ENCODE peak calls at places on chromosome 6, in ten cellular contexts. Y is cardiac fibroblast; J is upper lobe of right lung; M is neural crest cell; I is natural killer cell; A is CD8-positive, alpha-beta T cell; X is fibroblast of pulmonary artery; K is GM12865; W is cardiac muscle cell; S is PC-3. G is an unnamed sample.

GRCh38 chr6:35319346-35320030 is 21.9 kb downstream of the DEF6 start:
- DNase-seq in Y (no peak), J (no peak), M (no peak), I (no peak), A (no peak), X (no peak), K (no peak), W (no peak), S (no peak), G (no peak)

GRCh38 chr6:113873043-113873667 is 16.0 kb downstream of the MARCKS start:
- DNase-seq in Y (no peak), J (peak; percentile 66), M (no peak), I (no peak), A (no peak), X (no peak), K (peak; percentile 85), W (no peak), S (no peak), G (no peak)

GRCh38 chr6:25476126-25476525 is 175.9 kb upstream of the SCGN start:
- DNase-seq in Y (peak; percentile 79), J (no peak), M (no peak), I (no peak), A (no peak), X (peak; percentile 62), K (no peak), W (no peak), S (peak; percentile 82), G (no peak)

GRCh38 chr6:35473075-35473848 is 5.1 kb downstream of the RPL10A start:
- DNase-seq in Y (no peak), J (no peak), M (no peak), I (no peak), A (no peak), X (no peak), K (peak; percentile 49), W (no peak), S (no peak), G (no peak)

GRCh38 chr6:31844507-31844906 is 17.0 kb downstream of the HSPA1B start:
- DNase-seq in Y (no peak), J (no peak), M (no peak), I (no peak), A (no peak), X (no peak), K (no peak), W (no peak), S (no peak), G (no peak)

GRCh38 chr6:8005136-8005535 is 59.1 kb downstream of the BLOC1S5 start:
- DNase-seq in Y (no peak), J (no peak), M (no peak), I (no peak), A (no peak), X (no peak), K (no peak), W (no peak), S (no peak), G (no peak)

GRCh38 chr6:130681028-130681427 is 146.2 kb upstream of the SMLR1 start:
- DNase-seq in Y (peak; percentile 72), J (no peak), M (no peak), I (no peak), A (no peak), X (peak; percentile 81), K (no peak), W (no peak), S (no peak), G (no peak)

GRCh38 chr6:137798846-137799245 is 68.2 kb upstream of the TNFAIP3 start:
- DNase-seq in Y (no peak), J (no peak), M (no peak), I (no peak), A (no peak), X (no peak), K (no peak), W (no peak), S (no peak), G (no peak)

GRCh38 chr6:144897441-144897921 is 612.3 kb downstream of the UTRN start:
- DNase-seq in Y (peak; percentile 93), J (no peak), M (no peak), I (no peak), A (no peak), X (peak; percentile 65), K (no peak), W (no peak), S (peak; percentile 94), G (no peak)

GRCh38 chr6:36873115-36873514 is 1.5 kb downstream of the PPIL1 start:
- DNase-seq in Y (no peak), J (no peak), M (no peak), I (no peak), A (no peak), X (no peak), K (no peak), W (no peak), S (no peak), G (no peak)

GRCh38 chr6:36874443-36875249 is at the start of gene PPIL1:
- DNase-seq in Y (peak; percentile 96), J (peak; percentile 91), M (peak; percentile 75), I (peak; percentile 84), A (peak; percentile 77), X (peak; percentile 93), K (peak; percentile 93), W (peak; percentile 92), S (peak; percentile 93), G (peak; percentile 91)

GRCh38 chr6:36874016-36874442 is 574 bp downstream of the PPIL1 start:
- DNase-seq in Y (peak; percentile 43), J (peak; percentile 65), M (no peak), I (no peak), A (no peak), X (peak; percentile 39), K (no peak), W (no peak), S (peak; percentile 33), G (no peak)

GRCh38 chr6:36875250-36875633 is 639 bp upstream of the PPIL1 start:
- DNase-seq in Y (no peak), J (no peak), M (no peak), I (no peak), A (no peak), X (no peak), K (no peak), W (no peak), S (no peak), G (no peak)

GRCh38 chr6:36873612-36874011 is 991 bp downstream of the PPIL1 start:
- DNase-seq in Y (no peak), J (no peak), M (no peak), I (no peak), A (no peak), X (no peak), K (peak; percentile 25), W (no peak), S (peak; percentile 35), G (peak; percentile 47)
- TF ChIP-seq CTCF in Y (no peak), J (no peak), M (no peak), I (no peak), A (no peak), X (peak; percentile 5), K (peak; percentile 6), W (no peak), S (peak; percentile 27), G (no peak)

DNA sequence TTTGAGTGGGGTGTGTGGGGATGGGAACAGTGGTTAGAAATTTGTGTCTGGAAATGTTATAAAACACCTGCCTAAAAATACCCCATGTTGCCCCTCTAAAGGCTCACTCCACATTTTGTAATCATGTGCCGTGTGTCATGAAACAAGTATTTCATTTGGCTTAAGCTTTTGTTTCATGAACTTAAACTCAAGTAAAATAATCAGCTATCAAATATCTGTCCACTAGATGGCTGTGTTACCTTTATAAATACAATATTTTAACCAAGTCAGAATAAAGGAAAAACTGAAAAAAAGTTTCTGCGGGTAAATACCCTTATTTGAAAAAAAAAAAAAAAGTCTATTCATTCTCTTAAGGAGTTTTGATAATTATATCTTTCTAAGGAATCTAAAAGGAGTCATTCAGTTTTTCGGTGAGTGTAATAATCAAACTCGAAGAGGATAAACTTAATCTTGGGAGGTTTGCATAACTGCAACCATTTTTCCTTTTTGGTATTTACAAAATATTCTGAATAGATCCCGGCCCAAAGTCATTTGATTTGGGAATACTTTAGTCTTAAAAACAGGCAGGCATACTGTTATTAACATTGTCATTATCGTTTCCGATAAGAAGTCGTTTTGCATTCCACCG is 29.9 kb upstream of the MTRF1L start:
- DNase-seq in Y (peak; percentile 88), J (no peak), M (no peak), I (no peak), A (no peak), X (peak; percentile 87), K (peak; percentile 18), W (peak; percentile 12), S (peak; percentile 69), G (no peak)
- TF ChIP-seq CTCF in Y (peak; percentile 27), J (peak; percentile 48), M (peak; percentile 73), I (peak; percentile 24), A (no peak), X (peak; percentile 46), K (no peak), W (peak; percentile 40), S (peak; percentile 63), G (no peak)

DNA sequence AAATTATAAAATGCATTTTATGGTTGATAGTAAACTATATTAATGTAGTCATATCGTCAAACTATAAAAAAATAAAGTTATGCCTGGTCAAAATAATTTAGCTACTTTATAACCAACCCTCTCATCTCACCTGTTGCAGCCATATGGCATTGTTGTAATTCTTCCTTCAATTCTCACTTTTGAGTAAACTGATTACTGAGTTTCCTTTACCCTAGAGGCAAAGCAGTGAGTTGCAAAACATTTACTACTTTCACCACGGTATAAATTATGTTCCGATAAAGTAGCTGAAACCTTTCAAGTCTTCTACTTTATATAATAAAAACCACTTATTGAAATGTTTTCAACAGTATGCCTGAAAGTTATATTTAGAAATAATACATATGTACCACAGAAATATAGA is 113.8 kb downstream of the AHI1 start:
- DNase-seq in Y (no peak), J (no peak), M (no peak), I (no peak), A (no peak), X (no peak), K (no peak), W (no peak), S (no peak), G (no peak)
- TF ChIP-seq CTCF in Y (peak; percentile 4), J (no peak), M (peak; percentile 41), I (no peak), A (no peak), X (no peak), K (no peak), W (no peak), S (no peak), G (no peak)

GRCh38 chr6:158972241-158973233 is 27.5 kb downstream of the RSPH3 start:
- DNase-seq in Y (peak; percentile 80), J (no peak), M (no peak), I (no peak), A (no peak), X (peak; percentile 81), K (peak; percentile 66), W (peak; percentile 65), S (peak; percentile 75), G (peak; percentile 53)
- TF ChIP-seq CTCF in Y (peak; percentile 24), J (peak; percentile 62), M (peak; percentile 80), I (peak; percentile 87), A (peak; percentile 73), X (peak; percentile 34), K (peak; percentile 30), W (peak; percentile 32), S (peak; percentile 66), G (peak; percentile 27)